ENCODE peak calls at places on chromosomes 2 and 18, in six cellular contexts. A is neural progenitor cell, O is non-pigmented ciliary epithelial cell, L is iPS-NIHi11, C is lung microvascular endothelial cell, T is GM10248. H is an unnamed sample.

GRCh38 chr18:23380001-23380550 is 73.0 kb upstream of the RIOK3 start:
- DNase-seq in A (no peak), O (peak), C (peak), L (no peak), T (no peak), H (peak)

GRCh38 chr2:240599141-240599583 is 12.6 kb downstream of the CAPN10 start:
- DNase-seq in C (no peak), L (no peak), A (no peak), O (no peak), T (no peak), H (no peak)

GRCh38 chr2:172704072-172704936 is 31.3 kb upstream of the RAPGEF4 start:
- DNase-seq in O (no peak), T (peak), L (peak), A (peak), C (peak), H (no peak)

GRCh38 chr18:57581301-57581934 is 5.1 kb downstream of the FECH start:
- DNase-seq in L (no peak), O (no peak), C (no peak), A (no peak), T (peak), H (no peak)

GRCh38 chr2:181573140-181573736 is 83.7 kb downstream of the CERKL start:
- DNase-seq in T (no peak), A (peak), C (peak), O (peak), L (peak), H (peak)

GRCh38 chr18:35808796-35809195 is 163.7 kb upstream of the RMP24 start:
- DNase-seq in O (no peak), T (no peak), C (no peak), A (no peak), L (no peak), H (no peak)

GRCh38 chr2:236343400-236344161 is 79.4 kb upstream of the ASB18 start:
- DNase-seq in T (peak), C (peak), O (peak), L (peak), A (peak), H (peak)

GRCh38 chr18:45837283-45838070 is 12.0 kb downstream of the SIGLEC15 start:
- DNase-seq in C (peak), O (no peak), L (peak), T (no peak), A (peak), H (no peak)

GRCh38 chr2:27773959-27774358 is 2.4 kb downstream of the MRPL33 start:
- DNase-seq in O (no peak), C (no peak), L (no peak), T (no peak), A (no peak), H (no peak)

GRCh38 chr18:70289351-70290330 is 796 bp downstream of the SOCS6 start:
- DNase-seq in A (peak), T (peak), L (peak), C (peak), O (no peak), H (no peak)

GRCh38 chr2:7053650-7054262 is 136.5 kb downstream of the RNF144A start:
- DNase-seq in A (peak), T (no peak), O (no peak), L (no peak), C (no peak), H (no peak)

GRCh38 chr2:209680596-209680995 is 91.0 kb upstream of the UNC80 start:
- DNase-seq in T (no peak), A (no peak), C (no peak), O (no peak), L (no peak), H (no peak)

GRCh38 chr2:201151127-201152074 is 31.5 kb upstream of the CASP10 start:
- DNase-seq in C (peak), T (peak), A (no peak), L (no peak), O (peak), H (peak)

GRCh38 chr18:76426738-76427305 is 68.2 kb downstream of the ZNF516 start:
- DNase-seq in A (peak), T (no peak), C (peak), L (peak), O (no peak), H (no peak)

GRCh38 chr2:25529034-25529433 is 144.3 kb downstream of the DTNB start:
- DNase-seq in A (no peak), L (no peak), O (no peak), C (no peak), T (no peak), H (no peak)

GRCh38 chr2:28662044-28662443 is 89.6 kb upstream of the PPP1CB start:
- DNase-seq in A (no peak), T (no peak), C (peak), O (no peak), L (no peak), H (no peak)

GRCh38 chr2:152600698-152601097 is 116.6 kb downstream of the PRPF40A start:
- DNase-seq in O (no peak), L (no peak), A (no peak), T (no peak), C (no peak), H (no peak)

GRCh38 chr2:241859436-241860183 is 916 bp upstream of the PDCD1 start:
- DNase-seq in O (no peak), L (peak), T (peak), C (peak), A (no peak), H (no peak)

GRCh38 chr2:158072361-158072760 is 29.3 kb upstream of the UPP2 start:
- DNase-seq in O (no peak), A (no peak), L (no peak), C (no peak), T (no peak), H (no peak)

GRCh38 chr18:63951302-63951705 is 2.2 kb downstream of the HMSD start:
- DNase-seq in C (no peak), L (no peak), T (no peak), A (no peak), O (no peak), H (peak)

GRCh38 chr2:128215897-128216645 is 102.6 kb downstream of the HS6ST1 start:
- DNase-seq in C (no peak), O (no peak), A (no peak), L (no peak), T (no peak), H (no peak)

GRCh38 chr2:47402555-47402804 is 476 bp upstream of the MSH2 start:
- DNase-seq in L (no peak), T (no peak), A (no peak), C (peak), O (no peak), H (no peak)

GRCh38 chr18:6650063-6650462 is 79.5 kb upstream of the ARHGAP28 start:
- DNase-seq in A (no peak), L (no peak), T (no peak), C (no peak), O (no peak), H (no peak)

GRCh38 chr18:55997156-55997561 is 409.2 kb upstream of the TCF4 start:
- DNase-seq in A (no peak), C (no peak), T (no peak), L (no peak), O (no peak), H (no peak)

GRCh38 chr2:157940024-157940423 is 63.9 kb upstream of the ACVR1 start:
- DNase-seq in T (no peak), O (no peak), A (no peak), C (no peak), L (no peak), H (no peak)

GRCh38 chr18:25826377-25826776 is 264.0 kb downstream of the SS18 start:
- DNase-seq in A (no peak), O (no peak), L (no peak), C (no peak), T (no peak), H (no peak)

GRCh38 chr2:20623241-20623640 is 27.7 kb downstream of the HS1BP3 start:
- DNase-seq in O (no peak), L (no peak), C (peak), T (no peak), A (no peak), H (no peak)